ENCODE peak calls at places on chromosome 18, in eight cellular contexts. One of them, this sample, is unnamed.

GRCh38 chr18:45617284-45617683 is 2.0 kb downstream of the SLC14A2 start:
- DNase-seq in mammary epithelial cell: peak
- DNase-seq in colonic mucosa: peak
- DNase-seq in astrocyte: peak
- DNase-seq in Panc1: no peak
- DNase-seq in RWPE1: peak
- DNase-seq in upper lobe of left lung: peak
- DNase-seq in prostate gland: peak
- DNase-seq in this sample: peak

GRCh38 chr18:68772268-68772667 is 25.6 kb upstream of the CCDC102B start:
- DNase-seq in RWPE1: no peak
- DNase-seq in prostate gland: no peak
- DNase-seq in Panc1: no peak
- DNase-seq in upper lobe of left lung: no peak
- DNase-seq in astrocyte: no peak
- DNase-seq in colonic mucosa: no peak
- DNase-seq in mammary epithelial cell: no peak
- DNase-seq in this sample: no peak

GRCh38 chr18:79494936-79495335 is 99.2 kb downstream of the NFATC1 start:
- DNase-seq in prostate gland: no peak
- DNase-seq in mammary epithelial cell: no peak
- DNase-seq in colonic mucosa: no peak
- DNase-seq in Panc1: no peak
- DNase-seq in upper lobe of left lung: peak
- DNase-seq in RWPE1: no peak
- DNase-seq in astrocyte: no peak
- DNase-seq in this sample: no peak

GRCh38 chr18:79397288-79397829 is 1.6 kb downstream of the NFATC1 start:
- DNase-seq in colonic mucosa: no peak
- DNase-seq in prostate gland: no peak
- DNase-seq in mammary epithelial cell: no peak
- DNase-seq in astrocyte: no peak
- DNase-seq in RWPE1: no peak
- DNase-seq in Panc1: no peak
- DNase-seq in upper lobe of left lung: no peak
- DNase-seq in this sample: no peak

GRCh38 chr18:14748496-14748895 is 524 bp downstream of the ANKRD30B start:
- DNase-seq in prostate gland: no peak
- DNase-seq in Panc1: no peak
- DNase-seq in mammary epithelial cell: no peak
- DNase-seq in upper lobe of left lung: no peak
- DNase-seq in astrocyte: no peak
- DNase-seq in colonic mucosa: no peak
- DNase-seq in RWPE1: no peak
- DNase-seq in this sample: no peak

GRCh38 chr18:5197032-5197434 is at the start of gene AKAIN1:
- DNase-seq in prostate gland: no peak
- DNase-seq in upper lobe of left lung: peak
- DNase-seq in Panc1: no peak
- DNase-seq in colonic mucosa: no peak
- DNase-seq in astrocyte: peak
- DNase-seq in mammary epithelial cell: peak
- DNase-seq in RWPE1: peak
- DNase-seq in this sample: peak

GRCh38 chr18:62106271-62106670 is 80.6 kb downstream of the PIGN start:
- DNase-seq in RWPE1: no peak
- DNase-seq in upper lobe of left lung: no peak
- DNase-seq in mammary epithelial cell: no peak
- DNase-seq in colonic mucosa: no peak
- DNase-seq in prostate gland: no peak
- DNase-seq in Panc1: no peak
- DNase-seq in astrocyte: peak
- DNase-seq in this sample: no peak

GRCh38 chr18:31041346-31042067 is 1.0 kb downstream of the DSC3 start:
- DNase-seq in RWPE1: peak
- DNase-seq in mammary epithelial cell: peak
- DNase-seq in colonic mucosa: peak
- DNase-seq in astrocyte: no peak
- DNase-seq in upper lobe of left lung: no peak
- DNase-seq in Panc1: no peak
- DNase-seq in prostate gland: peak
- DNase-seq in this sample: no peak

GRCh38 chr18:48838166-48838775 is 112.5 kb downstream of the SMAD7 start:
- DNase-seq in upper lobe of left lung: no peak
- DNase-seq in Panc1: no peak
- DNase-seq in mammary epithelial cell: no peak
- DNase-seq in colonic mucosa: no peak
- DNase-seq in RWPE1: no peak
- DNase-seq in prostate gland: no peak
- DNase-seq in astrocyte: no peak
- DNase-seq in this sample: no peak

GRCh38 chr18:45339819-45340550 is 275.3 kb upstream of the SLC14A2 start:
- DNase-seq in colonic mucosa: no peak
- DNase-seq in Panc1: no peak
- DNase-seq in prostate gland: no peak
- DNase-seq in upper lobe of left lung: no peak
- DNase-seq in astrocyte: no peak
- DNase-seq in mammary epithelial cell: peak
- DNase-seq in RWPE1: no peak
- DNase-seq in this sample: no peak

GRCh38 chr18:70047931-70048603 is 100.4 kb upstream of the CD226 start:
- DNase-seq in RWPE1: peak
- DNase-seq in prostate gland: no peak
- DNase-seq in colonic mucosa: no peak
- DNase-seq in astrocyte: peak
- DNase-seq in upper lobe of left lung: no peak
- DNase-seq in Panc1: no peak
- DNase-seq in mammary epithelial cell: peak
- DNase-seq in this sample: no peak

GRCh38 chr18:40431071-40431998 is 1523.7 kb upstream of the PIK3C3 start:
- DNase-seq in upper lobe of left lung: no peak
- DNase-seq in colonic mucosa: no peak
- DNase-seq in prostate gland: no peak
- DNase-seq in mammary epithelial cell: no peak
- DNase-seq in Panc1: no peak
- DNase-seq in astrocyte: no peak
- DNase-seq in RWPE1: no peak
- DNase-seq in this sample: no peak

GRCh38 chr18:48889115-48889941 is 61.4 kb downstream of the SMAD7 start:
- DNase-seq in upper lobe of left lung: no peak
- DNase-seq in astrocyte: no peak
- DNase-seq in mammary epithelial cell: no peak
- DNase-seq in colonic mucosa: no peak
- DNase-seq in prostate gland: no peak
- DNase-seq in Panc1: no peak
- DNase-seq in RWPE1: no peak
- DNase-seq in this sample: peak

GRCh38 chr18:8428951-8429350 is 180.3 kb upstream of the RAB12 start:
- DNase-seq in RWPE1: no peak
- DNase-seq in upper lobe of left lung: no peak
- DNase-seq in Panc1: no peak
- DNase-seq in colonic mucosa: no peak
- DNase-seq in mammary epithelial cell: no peak
- DNase-seq in astrocyte: no peak
- DNase-seq in prostate gland: no peak
- DNase-seq in this sample: no peak

GRCh38 chr18:62602706-62603105 is 79.9 kb downstream of the ZCCHC2 start:
- DNase-seq in RWPE1: no peak
- DNase-seq in prostate gland: no peak
- DNase-seq in mammary epithelial cell: no peak
- DNase-seq in colonic mucosa: no peak
- DNase-seq in upper lobe of left lung: no peak
- DNase-seq in Panc1: no peak
- DNase-seq in astrocyte: no peak
- DNase-seq in this sample: no peak

GRCh38 chr18:79713341-79713740 is 33.7 kb downstream of the CTDP1 start:
- DNase-seq in RWPE1: no peak
- DNase-seq in mammary epithelial cell: no peak
- DNase-seq in Panc1: no peak
- DNase-seq in colonic mucosa: no peak
- DNase-seq in prostate gland: no peak
- DNase-seq in astrocyte: no peak
- DNase-seq in upper lobe of left lung: no peak
- DNase-seq in this sample: no peak

GRCh38 chr18:79600141-79600540 is 79.5 kb upstream of the CTDP1 start:
- DNase-seq in upper lobe of left lung: peak
- DNase-seq in colonic mucosa: no peak
- DNase-seq in RWPE1: no peak
- DNase-seq in mammary epithelial cell: no peak
- DNase-seq in Panc1: no peak
- DNase-seq in astrocyte: no peak
- DNase-seq in prostate gland: no peak
- DNase-seq in this sample: peak

GRCh38 chr18:6752200-6752873 is 22.8 kb downstream of the ARHGAP28 start:
- DNase-seq in upper lobe of left lung: no peak
- DNase-seq in RWPE1: no peak
- DNase-seq in prostate gland: no peak
- DNase-seq in Panc1: no peak
- DNase-seq in astrocyte: peak
- DNase-seq in mammary epithelial cell: no peak
- DNase-seq in colonic mucosa: no peak
- DNase-seq in this sample: no peak
- H3K27ac ChIP-seq in upper lobe of left lung: peak
- H3K27ac ChIP-seq in RWPE1: no peak
- H3K27ac ChIP-seq in prostate gland: peak
- H3K27ac ChIP-seq in Panc1: no peak
- H3K27ac ChIP-seq in astrocyte: peak
- H3K27ac ChIP-seq in mammary epithelial cell: no peak
- H3K27ac ChIP-seq in colonic mucosa: peak
- H3K27ac ChIP-seq in this sample: peak

GRCh38 chr18:55440988-55441387 is 147.0 kb downstream of the TCF4 start:
- DNase-seq in astrocyte: no peak
- DNase-seq in mammary epithelial cell: no peak
- DNase-seq in RWPE1: no peak
- DNase-seq in upper lobe of left lung: no peak
- DNase-seq in colonic mucosa: no peak
- DNase-seq in Panc1: no peak
- DNase-seq in prostate gland: no peak
- DNase-seq in this sample: no peak
- H3K27ac ChIP-seq in astrocyte: no peak
- H3K27ac ChIP-seq in mammary epithelial cell: no peak
- H3K27ac ChIP-seq in RWPE1: no peak
- H3K27ac ChIP-seq in upper lobe of left lung: no peak
- H3K27ac ChIP-seq in colonic mucosa: no peak
- H3K27ac ChIP-seq in Panc1: no peak
- H3K27ac ChIP-seq in prostate gland: no peak
- H3K27ac ChIP-seq in this sample: no peak

GRCh38 chr18:33870059-33870458 is 292.0 kb downstream of the ASXL3 start:
- DNase-seq in Panc1: no peak
- DNase-seq in RWPE1: no peak
- DNase-seq in prostate gland: no peak
- DNase-seq in colonic mucosa: no peak
- DNase-seq in astrocyte: peak
- DNase-seq in mammary epithelial cell: no peak
- DNase-seq in upper lobe of left lung: no peak
- DNase-seq in this sample: no peak
- H3K27ac ChIP-seq in Panc1: no peak
- H3K27ac ChIP-seq in RWPE1: no peak
- H3K27ac ChIP-seq in prostate gland: no peak
- H3K27ac ChIP-seq in colonic mucosa: no peak
- H3K27ac ChIP-seq in astrocyte: no peak
- H3K27ac ChIP-seq in mammary epithelial cell: no peak
- H3K27ac ChIP-seq in upper lobe of left lung: no peak
- H3K27ac ChIP-seq in this sample: no peak

GRCh38 chr18:12048827-12049175 is 44.8 kb upstream of the ANKRD62 start:
- DNase-seq in colonic mucosa: no peak
- DNase-seq in mammary epithelial cell: peak
- DNase-seq in prostate gland: no peak
- DNase-seq in upper lobe of left lung: no peak
- DNase-seq in astrocyte: peak
- DNase-seq in RWPE1: no peak
- DNase-seq in Panc1: no peak
- DNase-seq in this sample: no peak

GRCh38 chr18:12048010-12048826 is 45.4 kb upstream of the ANKRD62 start:
- DNase-seq in RWPE1: no peak
- DNase-seq in mammary epithelial cell: no peak
- DNase-seq in upper lobe of left lung: no peak
- DNase-seq in colonic mucosa: no peak
- DNase-seq in prostate gland: no peak
- DNase-seq in Panc1: no peak
- DNase-seq in astrocyte: no peak
- DNase-seq in this sample: no peak

GRCh38 chr18:12053312-12053711 is 40.3 kb upstream of the ANKRD62 start:
- DNase-seq in Panc1: no peak
- DNase-seq in astrocyte: no peak
- DNase-seq in colonic mucosa: no peak
- DNase-seq in mammary epithelial cell: no peak
- DNase-seq in prostate gland: no peak
- DNase-seq in RWPE1: no peak
- DNase-seq in upper lobe of left lung: no peak
- DNase-seq in this sample: no peak

GRCh38 chr18:12052866-12053265 is 40.8 kb upstream of the ANKRD62 start:
- DNase-seq in mammary epithelial cell: no peak
- DNase-seq in colonic mucosa: no peak
- DNase-seq in Panc1: no peak
- DNase-seq in upper lobe of left lung: no peak
- DNase-seq in astrocyte: no peak
- DNase-seq in prostate gland: no peak
- DNase-seq in RWPE1: no peak
- DNase-seq in this sample: no peak

DNA sequence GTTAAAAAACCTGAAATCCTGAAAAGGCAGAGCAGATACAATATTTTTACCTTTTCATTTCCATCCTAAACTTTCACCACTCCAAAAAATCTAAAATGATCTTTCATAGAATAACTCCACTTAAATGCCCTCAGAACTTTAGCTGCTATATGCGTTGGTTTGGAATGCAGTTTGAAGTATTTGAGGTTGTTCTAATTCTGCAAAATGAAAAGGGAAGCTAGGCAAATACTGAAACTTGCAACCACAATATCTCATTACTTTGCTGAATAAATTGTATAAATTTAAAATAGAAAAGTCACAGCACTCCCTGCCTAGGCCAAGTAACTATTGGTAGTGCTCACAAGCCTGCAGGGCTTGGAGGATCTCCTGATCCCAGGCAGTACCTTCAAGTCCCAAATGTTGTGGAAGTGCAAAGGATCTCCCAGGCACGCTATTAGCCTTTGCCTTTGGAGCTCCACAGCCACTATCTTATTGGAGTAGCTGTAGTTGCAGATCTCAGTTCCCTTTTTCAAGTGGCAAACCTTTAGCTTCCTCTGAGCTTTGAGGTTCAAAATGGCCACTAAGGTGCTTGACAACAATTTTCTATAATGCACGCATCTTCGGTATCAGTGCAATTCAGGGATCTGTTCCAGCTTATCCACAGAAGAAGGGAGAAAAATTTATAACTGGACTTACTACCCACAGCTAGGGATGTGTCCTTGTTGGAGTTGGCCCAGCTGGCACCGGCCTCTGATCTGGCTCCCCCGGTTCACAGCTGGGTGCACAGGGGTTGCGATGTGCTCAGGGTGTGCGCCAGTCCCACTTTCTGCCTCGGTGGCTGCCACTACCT is 43.4 kb upstream of the ANKRD62 start:
- DNase-seq in upper lobe of left lung: no peak
- DNase-seq in colonic mucosa: no peak
- DNase-seq in RWPE1: no peak
- DNase-seq in Panc1: no peak
- DNase-seq in mammary epithelial cell: no peak
- DNase-seq in prostate gland: no peak
- DNase-seq in astrocyte: no peak
- DNase-seq in this sample: no peak
- H3K27ac ChIP-seq in upper lobe of left lung: no peak
- H3K27ac ChIP-seq in colonic mucosa: no peak
- H3K27ac ChIP-seq in RWPE1: no peak
- H3K27ac ChIP-seq in Panc1: no peak
- H3K27ac ChIP-seq in mammary epithelial cell: no peak
- H3K27ac ChIP-seq in prostate gland: no peak
- H3K27ac ChIP-seq in astrocyte: no peak
- H3K27ac ChIP-seq in this sample: no peak

GRCh38 chr18:57715073-57715472 is 88.0 kb downstream of the ATP8B1 start:
- DNase-seq in RWPE1: no peak
- DNase-seq in upper lobe of left lung: no peak
- DNase-seq in prostate gland: no peak
- DNase-seq in astrocyte: no peak
- DNase-seq in colonic mucosa: no peak
- DNase-seq in Panc1: no peak
- DNase-seq in mammary epithelial cell: no peak
- DNase-seq in this sample: no peak
- H3K27ac ChIP-seq in RWPE1: no peak
- H3K27ac ChIP-seq in upper lobe of left lung: no peak
- H3K27ac ChIP-seq in prostate gland: peak
- H3K27ac ChIP-seq in astrocyte: no peak
- H3K27ac ChIP-seq in colonic mucosa: no peak
- H3K27ac ChIP-seq in Panc1: no peak
- H3K27ac ChIP-seq in mammary epithelial cell: no peak
- H3K27ac ChIP-seq in this sample: no peak